ENCODE peak calls at places on chromosomes 5 and 9, in four cellular contexts. N, K, R and W are unnamed samples.

GRCh38 chr9:15211160-15211993 is 95.6 kb downstream of the TTC39B start:
- DNase-seq in K (no peak), R (peak; percentile 35), N (peak; percentile 75), W (no peak)

GRCh38 chr5:4372481-4372880 is 767.6 kb upstream of the ADAMTS16 start:
- DNase-seq in R (no peak), K (no peak), N (no peak), W (no peak)

GRCh38 chr9:96553070-96553469 is 66.6 kb downstream of the CDC14B start:
- DNase-seq in K (no peak), R (no peak), N (no peak), W (no peak)

GRCh38 chr9:130393681-130394071 is 51.1 kb upstream of the ASS1 start:
- DNase-seq in K (no peak), N (no peak), R (no peak), W (no peak)

GRCh38 chr5:116766470-116766947 is 191.9 kb upstream of the SEMA6A start:
- DNase-seq in N (no peak), K (no peak), R (peak; percentile 51), W (no peak)

GRCh38 chr9:18785604-18786003 is 247.4 kb downstream of the SAXO1 start:
- DNase-seq in N (no peak), R (no peak), K (no peak), W (no peak)

GRCh38 chr9:94157408-94157801 is 73.1 kb downstream of the PTPDC1 start:
- DNase-seq in N (no peak), R (no peak), K (no peak), W (no peak)

GRCh38 chr9:120109242-120109641 is 470.7 kb downstream of the CDK5RAP2 start:
- DNase-seq in K (no peak), N (no peak), R (no peak), W (no peak)

GRCh38 chr5:81700166-81700565 is 50.7 kb downstream of the SSBP2 start:
- DNase-seq in N (no peak), K (no peak), R (no peak), W (no peak)

GRCh38 chr9:79384506-79384905 is 187.3 kb upstream of the TLE4 start:
- DNase-seq in R (no peak), K (no peak), N (no peak), W (no peak)

GRCh38 chr5:4907636-4908035 is 232.5 kb upstream of the ADAMTS16 start:
- DNase-seq in R (no peak), K (no peak), N (no peak), W (no peak)

GRCh38 chr9:94944623-94945022 is 218.1 kb downstream of the AOPEP start:
- DNase-seq in N (no peak), R (no peak), K (no peak), W (no peak)

GRCh38 chr5:77017668-77018067 is 12.5 kb upstream of the AGGF1 start:
- DNase-seq in R (no peak), N (no peak), K (no peak), W (no peak)

GRCh38 chr5:123398058-123398728 is 25.0 kb downstream of the CEP120 start:
- DNase-seq in K (no peak), N (no peak), R (no peak), W (no peak)

GRCh38 chr5:94830520-94830919 is 212.1 kb downstream of the SLF1 start:
- DNase-seq in N (peak; percentile 40), R (no peak), K (no peak), W (no peak)

GRCh38 chr5:17243287-17244063 is 26.0 kb downstream of the BASP1 start:
- DNase-seq in K (no peak), R (no peak), N (no peak), W (no peak)

GRCh38 chr5:137075163-137075970 is 423.8 kb downstream of the SPOCK1 start:
- DNase-seq in R (peak; percentile 72), K (no peak), N (peak; percentile 4), W (no peak)

GRCh38 chr9:96612105-96612965 is 7.3 kb downstream of the CDC14B start:
- DNase-seq in N (no peak), R (peak; percentile 73), K (peak; percentile 78), W (peak; percentile 19)

GRCh38 chr9:14358523-14358922 is 44.6 kb upstream of the NFIB start:
- DNase-seq in N (no peak), R (no peak), K (no peak), W (no peak)

GRCh38 chr5:179732918-179733763 is 519 bp downstream of the MAML1 start:
- DNase-seq in R (no peak), N (peak; percentile 48), K (peak; percentile 72), W (no peak)

DNA sequence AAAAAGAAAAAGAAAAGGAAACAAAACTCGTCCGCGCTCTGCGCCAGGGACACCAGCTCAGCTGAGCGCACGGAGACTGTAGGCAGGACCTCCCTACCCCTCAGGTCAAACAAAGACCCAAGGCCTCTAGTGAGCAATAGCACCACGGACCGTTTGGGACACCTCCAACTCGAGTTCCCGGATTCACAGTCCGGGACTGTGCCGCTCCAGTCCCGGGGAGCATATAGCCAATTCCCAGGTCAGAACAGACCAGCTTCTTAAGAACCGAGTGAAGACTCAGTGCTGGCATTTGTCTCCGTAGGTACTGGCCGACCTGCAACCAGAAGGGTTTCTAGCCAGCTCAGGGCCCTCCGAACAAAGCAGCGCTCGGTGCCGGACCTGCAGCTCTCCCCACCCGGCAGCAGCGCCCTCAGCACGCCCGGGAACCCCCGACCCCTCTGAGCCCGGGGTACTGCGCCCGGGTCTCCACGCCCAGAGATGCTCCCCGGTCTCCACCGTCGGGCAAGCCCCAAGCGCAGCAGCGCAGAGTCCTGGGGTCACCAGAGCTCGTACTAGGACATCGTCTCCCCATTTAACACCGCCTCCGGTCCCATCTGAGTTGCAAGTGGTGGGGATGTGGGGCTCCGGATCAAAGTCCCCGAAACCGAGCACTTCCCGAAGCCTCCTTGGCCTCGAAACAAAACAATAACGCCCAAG is 591 bp downstream of the ABCA1 start:
- DNase-seq in R (peak; percentile 46), N (peak; percentile 51), K (peak; percentile 68), W (no peak)
- H3K27ac ChIP-seq in R (peak overlapping the region; percentile 84), N (no peak overlapping the region), K (peak overlapping the region; percentile 89), W (peak overlapping the region; percentile 82)

GRCh38 chr9:129322641-129323375 is 144.7 kb upstream of the IER5L start:
- DNase-seq in K (peak; percentile 37), R (no peak), N (no peak), W (no peak)
- H3K27ac ChIP-seq in K (peak overlapping the region; percentile 33), R (no peak overlapping the region), N (no peak overlapping the region), W (peak overlapping the region; percentile 96)

GRCh38 chr5:59575648-59576290 is 317.8 kb downstream of the PDE4D start:
- DNase-seq in N (no peak), K (no peak), R (no peak), W (no peak)

GRCh38 chr5:59577485-59577884 is 316.0 kb downstream of the PDE4D start:
- DNase-seq in K (no peak), R (no peak), N (no peak), W (no peak)

GRCh38 chr5:59583151-59583809 is 310.2 kb downstream of the PDE4D start:
- DNase-seq in R (no peak), N (no peak), K (no peak), W (no peak)

GRCh38 chr5:59582746-59583145 is 310.8 kb downstream of the PDE4D start:
- DNase-seq in K (no peak), N (no peak), R (no peak), W (no peak)

DNA sequence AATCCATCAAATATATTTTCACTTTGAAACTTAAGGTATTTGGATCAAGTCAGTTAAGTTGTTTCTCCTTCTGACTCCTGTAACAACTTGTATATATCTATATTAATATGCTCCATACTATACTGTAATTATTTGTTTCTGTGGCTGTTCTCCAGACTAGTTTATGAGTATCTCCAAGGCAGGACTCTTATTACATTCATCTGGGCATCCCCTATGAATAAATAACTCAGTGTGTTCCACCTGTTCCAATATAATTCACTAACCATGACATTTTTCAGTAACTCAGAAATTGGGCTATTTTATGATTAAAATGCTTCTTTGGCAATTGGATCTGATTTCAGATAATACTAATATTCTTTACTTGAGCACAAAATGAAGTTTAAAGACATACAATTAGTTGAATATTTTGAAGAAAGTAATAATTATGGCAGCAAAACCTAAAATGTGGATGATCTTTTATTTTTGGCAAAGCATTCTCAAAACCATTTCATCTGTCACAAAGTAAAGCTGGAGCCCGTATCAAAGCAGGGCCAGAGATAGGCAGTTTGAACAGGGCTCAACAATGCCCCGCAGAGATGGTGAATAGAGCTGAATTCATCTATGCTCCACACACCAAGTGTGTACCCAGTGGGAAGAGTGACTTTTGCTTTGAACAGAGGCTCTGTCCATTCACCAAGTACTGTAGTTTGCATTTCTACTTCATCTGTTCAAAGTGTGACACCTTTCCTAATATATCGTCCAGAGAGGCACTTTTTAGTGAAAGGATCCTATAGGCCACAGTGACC is 314.2 kb downstream of the PDE4D start:
- DNase-seq in N (no peak), R (no peak), K (no peak), W (no peak)
- H3K27ac ChIP-seq in N (no peak overlapping the region), R (no peak overlapping the region), K (peak overlapping the region; percentile 84), W (no peak overlapping the region)

GRCh38 chr5:103102234-103102633 is 17.7 kb downstream of the GIN1 start:
- DNase-seq in R (no peak), K (no peak), N (no peak), W (no peak)
- H3K27ac ChIP-seq in R (no peak overlapping the region), K (no peak overlapping the region), N (no peak overlapping the region), W (no peak overlapping the region)

DNA sequence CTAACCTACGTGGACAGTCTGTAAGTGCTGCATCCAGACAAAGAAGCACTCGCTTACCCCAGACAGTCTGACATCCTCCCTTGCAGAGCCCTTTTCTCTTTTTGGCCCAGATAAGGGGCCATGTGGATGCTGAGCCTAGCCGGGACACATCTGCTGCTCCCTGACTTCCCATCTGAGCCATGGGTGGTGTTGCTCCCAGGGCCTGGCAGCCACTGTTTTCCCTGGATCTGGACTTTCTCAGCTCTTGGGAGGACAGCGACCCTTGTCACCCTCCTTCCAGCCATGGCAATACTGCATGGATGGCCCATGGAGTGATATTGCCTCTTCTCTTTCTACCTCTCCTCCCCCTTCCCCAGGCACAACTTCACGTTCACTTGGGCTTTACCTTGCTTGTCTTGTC is 4.2 kb downstream of the NEURL1B start:
- DNase-seq in R (no peak), N (no peak), K (peak; percentile 20), W (no peak)
- H3K27ac ChIP-seq in R (no peak overlapping the region), N (no peak overlapping the region), K (peak overlapping the region; percentile 41), W (no peak overlapping the region)

GRCh38 chr9:133057006-133057405 is 4.8 kb upstream of the CEL start:
- DNase-seq in K (no peak), R (no peak), N (peak; percentile 79), W (no peak)

GRCh38 chr9:133054194-133054890 is 7.4 kb upstream of the CEL start:
- DNase-seq in N (no peak), K (peak; percentile 55), R (no peak), W (no peak)

GRCh38 chr9:133054966-133055365 is 6.8 kb upstream of the CEL start:
- DNase-seq in R (no peak), K (peak; percentile 85), N (no peak), W (no peak)

GRCh38 chr9:133056533-133056932 is 5.2 kb upstream of the CEL start:
- DNase-seq in R (no peak), N (peak; percentile 21), K (no peak), W (no peak)

GRCh38 chr9:133055788-133056420 is 5.9 kb upstream of the CEL start:
- DNase-seq in N (no peak), K (no peak), R (no peak), W (no peak)
- H3K27ac ChIP-seq in N (no peak overlapping the region), K (no peak overlapping the region), R (no peak overlapping the region), W (no peak overlapping the region)

GRCh38 chr9:10255758-10256157 is 357.0 kb downstream of the PTPRD start:
- DNase-seq in N (no peak), R (no peak), K (no peak), W (no peak)
- H3K27ac ChIP-seq in N (no peak overlapping the region), R (no peak overlapping the region), K (no peak overlapping the region), W (no peak overlapping the region)